ENCODE peak calls at places on chromosomes 5 and 9, in ten cellular contexts. One of them, this sample, is unnamed.

GRCh38 chr5:116002116-116002906 is 30.0 kb upstream of the ARL14EPL start:
- DNase-seq in GM03348: peak; percentile 24
- DNase-seq in activated T-helper 1 cell treated with Interleukin-2 at 50 U/mL for 16 hours: no peak
- DNase-seq in astrocyte of the spinal cord: peak; percentile 37
- DNase-seq in cardiac muscle cell: peak; percentile 25
- DNase-seq in fibroblast of gingiva: no peak
- DNase-seq in EL: peak; percentile 15
- DNase-seq in NCI-H460: no peak
- DNase-seq in LoVo: peak; percentile 11
- DNase-seq in activated effector memory CD4-positive, alpha-beta T cell treated with Interleukin-2 at 50 U/mL for 16 hours: no peak
- DNase-seq in this sample: no peak

GRCh38 chr5:173451031-173451430 is 122.8 kb upstream of the STC2 start:
- DNase-seq in GM03348: no peak
- DNase-seq in activated T-helper 1 cell treated with Interleukin-2 at 50 U/mL for 16 hours: no peak
- DNase-seq in astrocyte of the spinal cord: no peak
- DNase-seq in cardiac muscle cell: peak; percentile 32
- DNase-seq in fibroblast of gingiva: peak; percentile 11
- DNase-seq in EL: peak; percentile 37
- DNase-seq in NCI-H460: peak; percentile 54
- DNase-seq in LoVo: peak; percentile 27
- DNase-seq in activated effector memory CD4-positive, alpha-beta T cell treated with Interleukin-2 at 50 U/mL for 16 hours: no peak
- DNase-seq in this sample: no peak

GRCh38 chr5:132259061-132259851 is 1.8 kb downstream of the PDLIM4 start:
- DNase-seq in GM03348: peak; percentile 93
- DNase-seq in activated T-helper 1 cell treated with Interleukin-2 at 50 U/mL for 16 hours: no peak
- DNase-seq in astrocyte of the spinal cord: peak; percentile 92
- DNase-seq in cardiac muscle cell: peak; percentile 94
- DNase-seq in fibroblast of gingiva: peak; percentile 92
- DNase-seq in EL: peak; percentile 92
- DNase-seq in NCI-H460: no peak
- DNase-seq in LoVo: no peak
- DNase-seq in activated effector memory CD4-positive, alpha-beta T cell treated with Interleukin-2 at 50 U/mL for 16 hours: no peak
- DNase-seq in this sample: peak; percentile 84

GRCh38 chr5:106974256-106974655 is 696.5 kb downstream of the EFNA5 start:
- DNase-seq in GM03348: no peak
- DNase-seq in activated T-helper 1 cell treated with Interleukin-2 at 50 U/mL for 16 hours: no peak
- DNase-seq in astrocyte of the spinal cord: no peak
- DNase-seq in cardiac muscle cell: no peak
- DNase-seq in fibroblast of gingiva: no peak
- DNase-seq in EL: no peak
- DNase-seq in NCI-H460: no peak
- DNase-seq in LoVo: no peak
- DNase-seq in activated effector memory CD4-positive, alpha-beta T cell treated with Interleukin-2 at 50 U/mL for 16 hours: no peak
- DNase-seq in this sample: no peak

GRCh38 chr9:36402536-36402935 is 2.5 kb upstream of the RNF38 start:
- DNase-seq in GM03348: no peak
- DNase-seq in activated T-helper 1 cell treated with Interleukin-2 at 50 U/mL for 16 hours: no peak
- DNase-seq in astrocyte of the spinal cord: no peak
- DNase-seq in cardiac muscle cell: no peak
- DNase-seq in fibroblast of gingiva: no peak
- DNase-seq in EL: no peak
- DNase-seq in NCI-H460: no peak
- DNase-seq in LoVo: no peak
- DNase-seq in activated effector memory CD4-positive, alpha-beta T cell treated with Interleukin-2 at 50 U/mL for 16 hours: no peak
- DNase-seq in this sample: no peak

GRCh38 chr5:18546570-18546969 is 912.3 kb downstream of the TAF11L14 start:
- DNase-seq in GM03348: no peak
- DNase-seq in activated T-helper 1 cell treated with Interleukin-2 at 50 U/mL for 16 hours: no peak
- DNase-seq in astrocyte of the spinal cord: no peak
- DNase-seq in cardiac muscle cell: no peak
- DNase-seq in fibroblast of gingiva: no peak
- DNase-seq in EL: no peak
- DNase-seq in NCI-H460: no peak
- DNase-seq in LoVo: no peak
- DNase-seq in activated effector memory CD4-positive, alpha-beta T cell treated with Interleukin-2 at 50 U/mL for 16 hours: no peak
- DNase-seq in this sample: no peak

GRCh38 chr9:127783111-127783621 is 2.7 kb upstream of the CDK9 start:
- DNase-seq in GM03348: no peak
- DNase-seq in activated T-helper 1 cell treated with Interleukin-2 at 50 U/mL for 16 hours: peak; percentile 67
- DNase-seq in astrocyte of the spinal cord: no peak
- DNase-seq in cardiac muscle cell: no peak
- DNase-seq in fibroblast of gingiva: no peak
- DNase-seq in EL: no peak
- DNase-seq in NCI-H460: no peak
- DNase-seq in LoVo: no peak
- DNase-seq in activated effector memory CD4-positive, alpha-beta T cell treated with Interleukin-2 at 50 U/mL for 16 hours: peak; percentile 69
- DNase-seq in this sample: no peak

GRCh38 chr5:150131978-150132694 is 23.5 kb downstream of the PDGFRB start:
- DNase-seq in GM03348: peak; percentile 63
- DNase-seq in activated T-helper 1 cell treated with Interleukin-2 at 50 U/mL for 16 hours: no peak
- DNase-seq in astrocyte of the spinal cord: no peak
- DNase-seq in cardiac muscle cell: no peak
- DNase-seq in fibroblast of gingiva: peak; percentile 65
- DNase-seq in EL: no peak
- DNase-seq in NCI-H460: no peak
- DNase-seq in LoVo: no peak
- DNase-seq in activated effector memory CD4-positive, alpha-beta T cell treated with Interleukin-2 at 50 U/mL for 16 hours: no peak
- DNase-seq in this sample: no peak

GRCh38 chr5:56375011-56375410 is 141.9 kb upstream of the ANKRD55 start:
- DNase-seq in GM03348: no peak
- DNase-seq in activated T-helper 1 cell treated with Interleukin-2 at 50 U/mL for 16 hours: no peak
- DNase-seq in astrocyte of the spinal cord: no peak
- DNase-seq in cardiac muscle cell: no peak
- DNase-seq in fibroblast of gingiva: no peak
- DNase-seq in EL: no peak
- DNase-seq in NCI-H460: no peak
- DNase-seq in LoVo: no peak
- DNase-seq in activated effector memory CD4-positive, alpha-beta T cell treated with Interleukin-2 at 50 U/mL for 16 hours: no peak
- DNase-seq in this sample: no peak

GRCh38 chr9:90546200-90546599 is 96.4 kb downstream of the DIRAS2 start:
- DNase-seq in GM03348: peak; percentile 10
- DNase-seq in activated T-helper 1 cell treated with Interleukin-2 at 50 U/mL for 16 hours: no peak
- DNase-seq in astrocyte of the spinal cord: peak; percentile 94
- DNase-seq in cardiac muscle cell: peak; percentile 42
- DNase-seq in fibroblast of gingiva: peak; percentile 43
- DNase-seq in EL: peak; percentile 77
- DNase-seq in NCI-H460: peak; percentile 13
- DNase-seq in LoVo: peak; percentile 48
- DNase-seq in activated effector memory CD4-positive, alpha-beta T cell treated with Interleukin-2 at 50 U/mL for 16 hours: no peak
- DNase-seq in this sample: peak; percentile 77